ENCODE peak calls at places on chromosomes 11 and 22, in seven cellular contexts. One of them, this sample, is unnamed.

GRCh38 chr22:44605486-44605885 is 96.5 kb upstream of the PRR5 start:
- DNase-seq in sigmoid colon: no peak
- DNase-seq in activated CD4-positive, alpha-beta T cell treated with anti-CD3 and anti-CD28 coated beads for 1 hour: no peak
- DNase-seq in left ventricle myocardium inferior: no peak
- DNase-seq in T-helper 1 cell: no peak
- DNase-seq in fibroblast of pulmonary artery: no peak
- DNase-seq in cerebellum: no peak
- DNase-seq in this sample: no peak

GRCh38 chr22:40641269-40641668 is 4.8 kb upstream of the MRTFA start:
- DNase-seq in sigmoid colon: peak; percentile 36
- DNase-seq in activated CD4-positive, alpha-beta T cell treated with anti-CD3 and anti-CD28 coated beads for 1 hour: no peak
- DNase-seq in left ventricle myocardium inferior: no peak
- DNase-seq in T-helper 1 cell: no peak
- DNase-seq in fibroblast of pulmonary artery: no peak
- DNase-seq in cerebellum: no peak
- DNase-seq in this sample: no peak

GRCh38 chr22:38272373-38273134 is at the start of gene TMEM184B:
- DNase-seq in sigmoid colon: peak; percentile 89
- DNase-seq in activated CD4-positive, alpha-beta T cell treated with anti-CD3 and anti-CD28 coated beads for 1 hour: peak; percentile 73
- DNase-seq in left ventricle myocardium inferior: peak; percentile 83
- DNase-seq in T-helper 1 cell: peak; percentile 70
- DNase-seq in fibroblast of pulmonary artery: peak; percentile 73
- DNase-seq in cerebellum: peak; percentile 95
- DNase-seq in this sample: no peak

GRCh38 chr11:2931771-2932738 is 2.8 kb upstream of the PHLDA2 start:
- DNase-seq in sigmoid colon: peak; percentile 64
- DNase-seq in activated CD4-positive, alpha-beta T cell treated with anti-CD3 and anti-CD28 coated beads for 1 hour: no peak
- DNase-seq in left ventricle myocardium inferior: no peak
- DNase-seq in T-helper 1 cell: no peak
- DNase-seq in fibroblast of pulmonary artery: no peak
- DNase-seq in cerebellum: no peak
- DNase-seq in this sample: no peak

GRCh38 chr22:21712751-21713427 is 22.7 kb downstream of the YPEL1 start:
- DNase-seq in sigmoid colon: no peak
- DNase-seq in activated CD4-positive, alpha-beta T cell treated with anti-CD3 and anti-CD28 coated beads for 1 hour: peak; percentile 40
- DNase-seq in left ventricle myocardium inferior: peak; percentile 60
- DNase-seq in T-helper 1 cell: peak; percentile 42
- DNase-seq in fibroblast of pulmonary artery: peak; percentile 86
- DNase-seq in cerebellum: peak; percentile 85
- DNase-seq in this sample: peak; percentile 40

GRCh38 chr11:102788334-102789035 is 8.1 kb upstream of the MMP10 start:
- DNase-seq in sigmoid colon: no peak
- DNase-seq in activated CD4-positive, alpha-beta T cell treated with anti-CD3 and anti-CD28 coated beads for 1 hour: no peak
- DNase-seq in left ventricle myocardium inferior: no peak
- DNase-seq in T-helper 1 cell: no peak
- DNase-seq in fibroblast of pulmonary artery: no peak
- DNase-seq in cerebellum: no peak
- DNase-seq in this sample: no peak

GRCh38 chr11:45217991-45218390 is 68.2 kb downstream of the SYT13 start:
- DNase-seq in sigmoid colon: no peak
- DNase-seq in activated CD4-positive, alpha-beta T cell treated with anti-CD3 and anti-CD28 coated beads for 1 hour: no peak
- DNase-seq in left ventricle myocardium inferior: no peak
- DNase-seq in T-helper 1 cell: no peak
- DNase-seq in fibroblast of pulmonary artery: peak; percentile 51
- DNase-seq in cerebellum: no peak
- DNase-seq in this sample: no peak

GRCh38 chr11:94948070-94948617 is 25.2 kb downstream of the CWC15 start:
- DNase-seq in sigmoid colon: no peak
- DNase-seq in activated CD4-positive, alpha-beta T cell treated with anti-CD3 and anti-CD28 coated beads for 1 hour: no peak
- DNase-seq in left ventricle myocardium inferior: no peak
- DNase-seq in T-helper 1 cell: no peak
- DNase-seq in fibroblast of pulmonary artery: peak; percentile 48
- DNase-seq in cerebellum: no peak
- DNase-seq in this sample: no peak

GRCh38 chr11:121754603-121755002 is 301.8 kb upstream of the SORL1-AS1 start:
- DNase-seq in sigmoid colon: peak; percentile 72
- DNase-seq in activated CD4-positive, alpha-beta T cell treated with anti-CD3 and anti-CD28 coated beads for 1 hour: no peak
- DNase-seq in left ventricle myocardium inferior: no peak
- DNase-seq in T-helper 1 cell: no peak
- DNase-seq in fibroblast of pulmonary artery: no peak
- DNase-seq in cerebellum: no peak
- DNase-seq in this sample: no peak

GRCh38 chr11:8286886-8287285 is 23.2 kb upstream of the LMO1 start:
- DNase-seq in sigmoid colon: peak; percentile 48
- DNase-seq in activated CD4-positive, alpha-beta T cell treated with anti-CD3 and anti-CD28 coated beads for 1 hour: no peak
- DNase-seq in left ventricle myocardium inferior: no peak
- DNase-seq in T-helper 1 cell: no peak
- DNase-seq in fibroblast of pulmonary artery: no peak
- DNase-seq in cerebellum: no peak
- DNase-seq in this sample: no peak

GRCh38 chr11:35584321-35584720 is 33.9 kb upstream of the FJX1 start:
- DNase-seq in sigmoid colon: no peak
- DNase-seq in activated CD4-positive, alpha-beta T cell treated with anti-CD3 and anti-CD28 coated beads for 1 hour: no peak
- DNase-seq in left ventricle myocardium inferior: no peak
- DNase-seq in T-helper 1 cell: no peak
- DNase-seq in fibroblast of pulmonary artery: peak; percentile 39
- DNase-seq in cerebellum: no peak
- DNase-seq in this sample: no peak